ENCODE peak calls at places on chromosomes 5 and 9, in six cellular contexts. A is ascending aorta, H is A673, L is cardiac muscle cell, M is kidney epithelial cell, N is IMR-90. P is an unnamed sample.

GRCh38 chr5:112995764-112996618 is 19.4 kb downstream of the DCP2 start:
- DNase-seq in A (peak), H (peak), L (peak), M (no peak), N (peak), P (peak)

GRCh38 chr5:148913493-148913892 is 87.1 kb downstream of the ADRB2 start:
- DNase-seq in A (no peak), H (no peak), L (no peak), M (no peak), N (no peak), P (no peak)

GRCh38 chr9:137234055-137234697 is 3.5 kb downstream of the SLC34A3 start:
- DNase-seq in A (no peak), H (no peak), L (no peak), M (no peak), N (no peak), P (no peak)

GRCh38 chr9:91727316-91727861 is 222.6 kb downstream of the ROR2 start:
- DNase-seq in A (no peak), H (peak), L (peak), M (no peak), N (peak), P (no peak)

GRCh38 chr5:148523139-148523538 is 131.2 kb downstream of the HTR4 start:
- DNase-seq in A (no peak), H (peak), L (no peak), M (no peak), N (no peak), P (no peak)

GRCh38 chr5:38596997-38597396 is 40.6 kb upstream of the LIFR start:
- DNase-seq in A (no peak), H (peak), L (no peak), M (no peak), N (no peak), P (no peak)

GRCh38 chr9:124044448-124044847 is 32.9 kb downstream of the LHX2 start:
- DNase-seq in A (no peak), H (no peak), L (no peak), M (no peak), N (no peak), P (no peak)

GRCh38 chr9:73162987-73163763 is 11.5 kb downstream of the ANXA1 start:
- DNase-seq in A (no peak), H (no peak), L (no peak), M (no peak), N (no peak), P (no peak)

GRCh38 chr5:153467546-153467945 is 22.9 kb upstream of the GRIA1 start:
- DNase-seq in A (no peak), H (no peak), L (no peak), M (no peak), N (no peak), P (no peak)

GRCh38 chr5:142685418-142686209 is at the start of gene FGF1:
- DNase-seq in A (peak), H (peak), L (peak), M (no peak), N (no peak), P (peak)

GRCh38 chr5:157248771-157249475 is 17.0 kb upstream of the CYFIP2 start:
- DNase-seq in A (no peak), H (no peak), L (no peak), M (no peak), N (no peak), P (no peak)

GRCh38 chr5:3312299-3312698 is 283.3 kb upstream of the IRX1 start:
- DNase-seq in A (no peak), H (no peak), L (no peak), M (no peak), N (no peak), P (no peak)

GRCh38 chr9:123355761-123356520 is at the start of gene CRB2:
- DNase-seq in A (no peak), H (no peak), L (no peak), M (no peak), N (no peak), P (peak)

GRCh38 chr9:116791314-116791713 is 104.2 kb downstream of the TRIM32 start:
- DNase-seq in A (no peak), H (no peak), L (no peak), M (no peak), N (peak), P (no peak)

DNA sequence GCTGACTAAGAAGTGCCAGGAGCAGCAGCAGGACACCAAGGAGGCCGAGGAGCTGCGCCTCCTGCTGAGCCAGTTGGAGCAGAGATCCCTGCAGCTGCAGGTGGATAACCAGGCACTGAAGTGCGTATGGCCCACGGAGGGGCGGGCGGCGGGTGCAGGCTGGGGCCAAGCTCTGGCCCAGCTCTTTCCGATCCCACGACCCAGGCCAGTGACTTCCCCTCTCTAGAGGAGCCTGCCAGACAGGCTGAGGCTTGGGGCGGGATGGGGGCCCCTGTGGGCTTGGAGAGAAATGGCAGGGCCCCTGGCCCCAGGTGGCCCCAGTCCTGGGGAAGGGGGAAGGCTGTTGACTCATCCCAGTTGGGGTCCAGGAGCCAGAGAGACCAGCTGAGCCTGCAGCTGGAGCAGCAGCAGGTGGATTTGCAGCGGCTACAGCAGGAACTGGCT is 3.6 kb downstream of the PTRH1 start:
- DNase-seq in A (no peak), H (no peak), L (no peak), M (no peak), N (no peak), P (peak)
- TF ChIP-seq CTCF in A (no peak), H (no peak), L (no peak), M (no peak), N (no peak), P (no peak)

DNA sequence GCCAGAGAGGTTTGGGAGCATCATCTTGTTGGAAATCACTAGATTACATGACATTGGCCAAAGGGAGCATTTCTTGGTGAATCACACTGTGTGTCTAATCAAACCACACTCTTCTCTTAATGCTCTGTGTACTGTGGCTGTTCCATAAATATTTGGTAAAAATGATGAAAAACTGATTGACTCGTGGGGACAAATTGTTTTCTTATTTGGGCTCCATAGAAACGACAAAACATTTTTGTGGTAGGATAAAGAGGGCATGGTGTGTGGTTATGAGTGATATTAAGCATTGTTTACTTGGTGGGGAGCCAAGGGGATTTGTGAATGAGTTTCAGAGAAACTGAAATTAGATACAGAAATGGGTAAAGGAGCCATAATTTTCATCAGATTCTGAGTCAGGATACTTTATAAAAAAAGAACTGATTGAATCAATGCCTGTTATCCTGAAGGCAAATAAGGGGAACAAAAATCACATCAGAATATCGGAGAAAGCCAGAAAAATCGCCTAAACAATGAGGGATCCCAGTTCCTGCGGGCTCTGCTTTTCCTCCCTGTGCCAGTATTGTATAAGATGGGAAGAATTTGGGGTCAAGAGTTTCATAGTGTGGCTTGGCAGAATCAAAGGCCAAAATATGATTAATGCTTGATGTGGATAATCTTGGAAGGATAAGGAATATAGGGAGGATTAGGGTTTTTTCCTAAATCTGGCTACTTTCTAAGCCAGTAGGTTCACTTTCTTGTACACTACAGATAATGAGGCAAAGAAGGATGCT is 33.3 kb downstream of the FBXL7 start:
- DNase-seq in A (no peak), H (no peak), L (peak), M (no peak), N (peak), P (no peak)
- TF ChIP-seq CTCF in A (no peak), H (no peak), L (no peak), M (no peak), N (no peak), P (no peak)

GRCh38 chr5:138077064-138077696 is 6.7 kb upstream of the WNT8A start:
- DNase-seq in A (peak), H (peak), L (peak), M (no peak), N (peak), P (peak)
- TF ChIP-seq CTCF in A (peak), H (peak), L (peak), M (peak), N (peak), P (peak)

DNA sequence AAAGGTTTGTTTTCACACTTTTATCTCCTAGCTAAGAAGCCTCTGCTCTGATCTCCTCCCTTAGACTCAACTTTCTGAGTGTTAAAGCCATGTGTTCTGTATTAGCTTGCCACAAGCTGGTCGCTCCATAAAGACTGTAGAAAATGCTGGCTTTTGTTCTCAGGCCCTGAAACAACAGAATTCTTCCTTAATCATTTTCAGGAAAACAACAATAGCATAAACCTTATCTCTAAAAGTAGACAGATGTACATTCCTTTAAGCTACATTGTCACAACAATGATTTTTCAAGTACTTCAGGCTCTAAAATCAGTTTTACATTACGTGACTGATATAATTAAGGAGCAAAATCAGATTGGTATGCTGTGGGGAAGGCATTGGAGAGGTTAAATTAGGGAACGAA is 41.9 kb downstream of the VCAN start:
- DNase-seq in A (no peak), H (no peak), L (peak), M (no peak), N (no peak), P (no peak)
- TF ChIP-seq CTCF in A (no peak), H (no peak), L (no peak), M (no peak), N (no peak), P (no peak)

GRCh38 chr9:135974220-135974573 is 13.0 kb upstream of the UBAC1 start:
- DNase-seq in A (no peak), H (no peak), L (no peak), M (no peak), N (no peak), P (no peak)
- TF ChIP-seq CTCF in A (no peak), H (peak), L (peak), M (no peak), N (no peak), P (no peak)

GRCh38 chr9:128923493-128923883 is 2.7 kb downstream of the PHYHD1 start:
- DNase-seq in A (no peak), H (no peak), L (no peak), M (no peak), N (no peak), P (no peak)

GRCh38 chr9:128920381-128921058 is at the start of gene PHYHD1:
- DNase-seq in A (peak), H (peak), L (peak), M (no peak), N (peak), P (peak)

GRCh38 chr9:128918921-128919320 is 1.9 kb upstream of the PHYHD1 start:
- DNase-seq in A (no peak), H (no peak), L (no peak), M (no peak), N (no peak), P (no peak)

GRCh38 chr9:128919409-128919808 is 1.4 kb upstream of the PHYHD1 start:
- DNase-seq in A (no peak), H (no peak), L (no peak), M (no peak), N (no peak), P (no peak)

GRCh38 chr9:128921881-128922763 is 1.3 kb downstream of the PHYHD1 start:
- DNase-seq in A (peak), H (peak), L (peak), M (no peak), N (peak), P (peak)
- TF ChIP-seq CTCF in A (no peak), H (no peak), L (peak), M (no peak), N (no peak), P (no peak)

GRCh38 chr5:144596517-144596916 is 425.8 kb downstream of the KCTD16 start:
- DNase-seq in A (no peak), H (no peak), L (no peak), M (no peak), N (no peak), P (no peak)

GRCh38 chr5:144594919-144595318 is 424.2 kb downstream of the KCTD16 start:
- DNase-seq in A (no peak), H (no peak), L (no peak), M (no peak), N (no peak), P (no peak)

DNA sequence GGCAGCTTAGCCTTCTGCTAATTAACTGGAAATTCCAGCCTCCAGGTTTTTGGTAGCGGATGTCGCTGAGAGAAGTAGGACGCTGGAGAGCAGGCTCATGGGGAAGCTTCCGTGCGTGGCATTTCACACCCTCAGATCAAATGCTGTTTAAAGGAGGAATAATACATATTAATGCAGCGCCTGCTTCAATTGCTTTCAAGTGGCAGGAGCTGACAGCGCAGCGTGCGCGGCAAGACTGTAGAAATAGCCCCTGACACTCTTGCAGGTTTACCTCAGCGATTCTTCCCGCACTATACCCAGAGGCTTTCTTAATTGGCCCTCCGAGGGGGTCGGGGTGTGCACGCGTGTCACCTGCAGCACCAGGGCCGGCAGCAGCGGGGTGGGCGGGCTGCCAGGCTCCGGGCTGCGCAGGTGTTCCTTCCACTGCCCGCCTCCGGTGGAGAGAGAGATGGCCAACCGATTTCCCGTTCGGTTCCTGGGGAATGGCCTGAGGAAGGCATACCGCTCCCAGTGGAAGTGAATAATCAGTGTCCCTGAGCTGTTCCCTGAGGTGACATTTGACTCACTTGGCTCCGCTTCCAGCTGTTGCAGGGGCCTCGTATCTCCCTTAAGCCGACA is 427.9 kb downstream of the KCTD16 start:
- DNase-seq in A (no peak), H (peak), L (no peak), M (no peak), N (no peak), P (no peak)
- TF ChIP-seq CTCF in A (no peak), H (no peak), L (no peak), M (no peak), N (no peak), P (no peak)

GRCh38 chr5:174573210-174574014 is 151.0 kb upstream of the MSX2 start:
- DNase-seq in A (no peak), H (no peak), L (peak), M (no peak), N (peak), P (no peak)

GRCh38 chr5:174572591-174572990 is 151.8 kb upstream of the MSX2 start:
- DNase-seq in A (no peak), H (no peak), L (no peak), M (no peak), N (peak), P (no peak)

GRCh38 chr5:174570662-174571061 is 153.7 kb upstream of the MSX2 start:
- DNase-seq in A (no peak), H (no peak), L (no peak), M (no peak), N (peak), P (no peak)

GRCh38 chr5:174575043-174575442 is 149.3 kb upstream of the MSX2 start:
- DNase-seq in A (no peak), H (no peak), L (no peak), M (no peak), N (no peak), P (no peak)

GRCh38 chr5:174571662-174572397 is 152.6 kb upstream of the MSX2 start:
- DNase-seq in A (peak), H (peak), L (peak), M (peak), N (peak), P (no peak)
- TF ChIP-seq CTCF in A (no peak), H (peak), L (peak), M (peak), N (peak), P (no peak)

GRCh38 chr5:9691261-9691660 is 61.1 kb upstream of the TAS2R1 start:
- DNase-seq in A (no peak), H (no peak), L (no peak), M (no peak), N (no peak), P (no peak)
- TF ChIP-seq CTCF in A (no peak), H (no peak), L (no peak), M (no peak), N (no peak), P (no peak)

P was measured in glutamatergic neuron.